ENCODE peak calls at places on chromosomes 7 and 10, in ten cellular contexts. D is endodermal cell; R is CD4-positive, alpha-beta T cell; V is right lobe of liver; W is foreskin fibroblast; X is Peyer's patch; G is AG04450; H is cardiac muscle cell; Y is astrocyte of the spinal cord; K is neural crest cell. U is an unnamed sample.
A peak's percentile ranks its signal among the peaks of the same experiment; 100 is the strongest.

GRCh38 chr7:17062433-17063383 is 180.9 kb upstream of the AGR3 start:
- DNase-seq in D (no peak), R (no peak), V (no peak), W (no peak), X (no peak), G (no peak), H (no peak), Y (peak; percentile 32), K (no peak), U (no peak)

GRCh38 chr10:92545556-92545955 is 28.3 kb downstream of the IDE start:
- DNase-seq in D (no peak), R (no peak), V (no peak), W (no peak), X (no peak), G (no peak), H (no peak), Y (no peak), K (no peak), U (no peak)

GRCh38 chr7:29202651-29203069 is 8.1 kb downstream of the CHN2 start:
- DNase-seq in D (no peak), R (no peak), V (peak; percentile 33), W (no peak), X (peak; percentile 83), G (no peak), H (no peak), Y (no peak), K (no peak), U (no peak)

GRCh38 chr7:111803015-111803758 is 240.9 kb upstream of the IMMP2L start:
- DNase-seq in D (no peak), R (no peak), V (no peak), W (no peak), X (no peak), G (no peak), H (no peak), Y (peak; percentile 40), K (no peak), U (no peak)

GRCh38 chr10:119090026-119090808 is 9.6 kb upstream of the EIF3A start:
- DNase-seq in D (no peak), R (no peak), V (no peak), W (no peak), X (peak; percentile 78), G (no peak), H (no peak), Y (no peak), K (no peak), U (no peak)

GRCh38 chr10:21888959-21889358 is 114.6 kb downstream of the DNAJC1 start:
- DNase-seq in D (no peak), R (no peak), V (no peak), W (no peak), X (no peak), G (no peak), H (peak; percentile 56), Y (no peak), K (no peak), U (no peak)

GRCh38 chr10:16901102-16901501 is 83.9 kb upstream of the RSU1 start:
- DNase-seq in D (no peak), R (no peak), V (no peak), W (no peak), X (no peak), G (no peak), H (no peak), Y (no peak), K (no peak), U (no peak)

GRCh38 chr10:103889121-103889720 is 28.8 kb downstream of the STN1 start:
- DNase-seq in D (no peak), R (no peak), V (no peak), W (no peak), X (no peak), G (no peak), H (no peak), Y (no peak), K (no peak), U (no peak)

GRCh38 chr7:7151865-7152264 is 30.5 kb upstream of the C1GALT1 start:
- DNase-seq in D (no peak), R (no peak), V (no peak), W (no peak), X (no peak), G (no peak), H (peak; percentile 3), Y (no peak), K (no peak), U (no peak)

GRCh38 chr7:16774986-16775385 is 21.4 kb downstream of the TSPAN13 start:
- DNase-seq in D (no peak), R (no peak), V (no peak), W (no peak), X (no peak), G (no peak), H (no peak), Y (no peak), K (no peak), U (no peak)

GRCh38 chr10:8454357-8454756 is 399.9 kb downstream of the GATA3 start:
- DNase-seq in D (no peak), R (no peak), V (no peak), W (no peak), X (no peak), G (no peak), H (no peak), Y (no peak), K (no peak), U (no peak)

GRCh38 chr10:8449909-8450308 is 395.4 kb downstream of the GATA3 start:
- DNase-seq in D (no peak), R (no peak), V (no peak), W (no peak), X (no peak), G (no peak), H (no peak), Y (no peak), K (no peak), U (no peak)

GRCh38 chr10:8456386-8456785 is 401.9 kb downstream of the GATA3 start:
- DNase-seq in D (no peak), R (no peak), V (no peak), W (no peak), X (no peak), G (no peak), H (no peak), Y (no peak), K (no peak), U (no peak)

GRCh38 chr10:8453587-8453986 is 399.1 kb downstream of the GATA3 start:
- DNase-seq in D (no peak), R (no peak), V (no peak), W (no peak), X (no peak), G (no peak), H (no peak), Y (no peak), K (no peak), U (no peak)
- TF ChIP-seq CTCF in D (no peak), R (no peak), V (no peak), W (no peak), X (no peak), G (no peak), H (no peak), Y (no peak), K (no peak), U (no peak)

GRCh38 chr7:121449304-121449703 is 53.2 kb upstream of the FAM3C start:
- DNase-seq in D (no peak), R (no peak), V (no peak), W (no peak), X (no peak), G (no peak), H (no peak), Y (no peak), K (no peak), U (no peak)
- TF ChIP-seq CTCF in D (peak; percentile 45), R (no peak), V (no peak), W (no peak), X (no peak), G (peak; percentile 8), H (peak; percentile 30), Y (no peak), K (no peak), U (no peak)

GRCh38 chr7:6106140-6106904 is 75.1 kb downstream of the ANKRD61 start:
- DNase-seq in D (no peak), R (peak; percentile 12), V (no peak), W (no peak), X (peak; percentile 56), G (no peak), H (no peak), Y (peak; percentile 51), K (no peak), U (no peak)
- TF ChIP-seq CTCF in D (no peak), R (peak; percentile 22), V (peak; percentile 27), W (no peak), X (no peak), G (peak; percentile 13), H (peak; percentile 32), Y (peak; percentile 49), K (no peak), U (no peak)

GRCh38 chr7:8724080-8724718 is 290.8 kb downstream of the NXPH1 start:
- DNase-seq in D (peak; percentile 88), R (no peak), V (peak; percentile 57), W (no peak), X (peak; percentile 69), G (no peak), H (peak; percentile 86), Y (no peak), K (peak; percentile 58), U (peak; percentile 57)
- TF ChIP-seq CTCF in D (peak; percentile 92), R (no peak), V (peak; percentile 63), W (peak; percentile 6), X (peak; percentile 7), G (no peak), H (no peak), Y (peak; percentile 33), K (peak; percentile 88), U (peak; percentile 74)

U was measured in endothelial cell.